ENCODE peak calls at places on chromosome 2, in eight cellular contexts. Q, D, L, R, N, Y, E and V are unnamed samples.

GRCh38 chr2:68565858-68566257 is 77.5 kb upstream of the PROKR1 start:
- DNase-seq in D (no peak), N (no peak), Q (peak), R (peak), E (no peak), Y (no peak), L (peak), V (no peak)

GRCh38 chr2:176527141-176527901 is 258.1 kb downstream of the MTX2 start:
- DNase-seq in N (no peak), Q (peak), Y (peak), L (no peak), D (no peak), E (no peak), R (peak), V (no peak)

GRCh38 chr2:138637686-138638085 is 136.1 kb downstream of the SPOPL start:
- DNase-seq in N (no peak), E (no peak), Y (no peak), Q (no peak), L (no peak), R (no peak), D (no peak), V (no peak)

GRCh38 chr2:112001942-112002341 is 53.1 kb upstream of the TMEM87B start:
- DNase-seq in R (no peak), L (no peak), Q (no peak), Y (no peak), D (no peak), N (no peak), E (no peak), V (no peak)

GRCh38 chr2:30670453-30670852 is 136.8 kb downstream of the CAPN13 start:
- DNase-seq in L (no peak), E (no peak), Q (no peak), R (no peak), D (no peak), N (no peak), Y (no peak), V (no peak)

GRCh38 chr2:172572981-172573380 is 17.1 kb downstream of the PDK1 start:
- DNase-seq in R (no peak), N (no peak), E (no peak), D (no peak), Y (no peak), L (no peak), Q (peak), V (no peak)

GRCh38 chr2:20051518-20052228 is at the start of gene LAPTM4A:
- DNase-seq in D (peak), Y (peak), E (peak), N (peak), Q (peak), R (peak), L (peak), V (peak)

GRCh38 chr2:239902749-239903201 is 122.4 kb downstream of the NDUFA10 start:
- DNase-seq in L (no peak), N (no peak), D (peak), Y (no peak), R (no peak), E (no peak), Q (no peak), V (no peak)

GRCh38 chr2:125696573-125696972 is 959.4 kb upstream of the GYPC start:
- DNase-seq in Y (no peak), N (no peak), D (no peak), R (no peak), L (peak), E (no peak), Q (no peak), V (no peak)

GRCh38 chr2:239204876-239205468 is 195.8 kb downstream of the HDAC4 start:
- DNase-seq in N (no peak), E (no peak), D (no peak), R (no peak), Q (no peak), L (no peak), Y (no peak), V (peak)

GRCh38 chr2:37585295-37585908 is 86.0 kb downstream of the CDC42EP3 start:
- DNase-seq in D (peak), E (no peak), Y (no peak), Q (no peak), L (peak), R (no peak), N (no peak), V (no peak)

GRCh38 chr2:26298638-26299393 is 47.1 kb upstream of the SELENOI start:
- DNase-seq in D (peak), Q (peak), R (peak), L (no peak), E (no peak), N (no peak), Y (peak), V (peak)

GRCh38 chr2:136006658-136007057 is 21.2 kb upstream of the DARS1 start:
- DNase-seq in Q (peak), L (peak), D (no peak), R (peak), E (no peak), Y (no peak), N (no peak), V (no peak)

GRCh38 chr2:64325852-64326577 is 127.9 kb upstream of the LGALSL start:
- DNase-seq in Q (no peak), N (no peak), R (no peak), L (no peak), Y (no peak), E (no peak), D (no peak), V (no peak)

GRCh38 chr2:144152817-144153271 is 367.1 kb downstream of the ZEB2 start:
- DNase-seq in E (no peak), L (no peak), Y (no peak), Q (peak), N (no peak), D (no peak), R (peak), V (peak)

GRCh38 chr2:105237045-105237765 is 4.3 kb upstream of the GPR45 start:
- DNase-seq in N (no peak), E (no peak), Q (peak), L (no peak), D (no peak), Y (no peak), R (no peak), V (no peak)

GRCh38 chr2:241422350-241422749 is 66.3 kb downstream of the FARP2 start:
- DNase-seq in D (no peak), Y (no peak), N (no peak), Q (no peak), L (no peak), R (no peak), E (no peak), V (no peak)

GRCh38 chr2:133605031-133605773 is 36.9 kb upstream of the NCKAP5 start:
- DNase-seq in Y (no peak), D (no peak), N (no peak), R (no peak), E (no peak), L (no peak), Q (peak), V (no peak)

GRCh38 chr2:24576146-24576545 is 85.1 kb downstream of the NCOA1 start:
- DNase-seq in Q (no peak), R (no peak), L (no peak), N (no peak), E (no peak), D (no peak), Y (no peak), V (no peak)

GRCh38 chr2:178484245-178485041 is 4.2 kb downstream of the PLEKHA3 start:
- DNase-seq in R (peak), Q (peak), L (no peak), E (no peak), Y (peak), D (peak), N (no peak), V (peak)

GRCh38 chr2:20141056-20141762 is 83.7 kb downstream of the SDC1 start:
- DNase-seq in E (peak), L (peak), Y (peak), Q (peak), D (peak), R (peak), N (no peak), V (peak)

GRCh38 chr2:188078544-188078943 is 213.1 kb upstream of the GULP1 start:
- DNase-seq in L (no peak), D (no peak), R (no peak), Y (no peak), N (no peak), Q (peak), E (no peak), V (no peak)

GRCh38 chr2:217858519-217859466 is 144.0 kb downstream of the TNS1 start:
- DNase-seq in L (peak), Q (peak), E (peak), N (no peak), R (peak), D (peak), Y (peak), V (peak)

GRCh38 chr2:217859926-217860325 is 142.9 kb downstream of the TNS1 start:
- DNase-seq in R (no peak), D (no peak), E (no peak), Q (no peak), N (no peak), Y (no peak), L (no peak), V (no peak)

GRCh38 chr2:217856159-217856558 is 146.6 kb downstream of the TNS1 start:
- DNase-seq in R (no peak), D (no peak), Q (no peak), E (no peak), L (no peak), N (no peak), Y (no peak), V (no peak)

GRCh38 chr2:217856871-217857270 is 145.9 kb downstream of the TNS1 start:
- DNase-seq in L (no peak), D (no peak), Y (no peak), Q (no peak), N (no peak), R (no peak), E (no peak), V (no peak)

GRCh38 chr2:217857624-217858506 is 144.9 kb downstream of the TNS1 start:
- DNase-seq in Q (no peak), R (no peak), D (no peak), Y (peak), L (no peak), N (no peak), E (no peak), V (no peak)
- H3K4me3 ChIP-seq in Q (peak), R (peak), D (peak), Y (peak), L (no peak), N (no peak), E (peak), V (no peak)

GRCh38 chr2:17827306-17827705 is 11.0 kb downstream of the MSGN1 start:
- DNase-seq in E (no peak), N (no peak), L (no peak), R (no peak), Y (no peak), D (no peak), Q (no peak), V (no peak)

GRCh38 chr2:17827785-17828184 is 11.5 kb downstream of the MSGN1 start:
- DNase-seq in E (no peak), Y (no peak), R (no peak), Q (no peak), D (no peak), N (no peak), L (no peak), V (no peak)

GRCh38 chr2:17835511-17835910 is 19.3 kb downstream of the MSGN1 start:
- DNase-seq in D (no peak), R (no peak), E (no peak), L (no peak), Q (no peak), Y (no peak), N (no peak), V (no peak)

DNA sequence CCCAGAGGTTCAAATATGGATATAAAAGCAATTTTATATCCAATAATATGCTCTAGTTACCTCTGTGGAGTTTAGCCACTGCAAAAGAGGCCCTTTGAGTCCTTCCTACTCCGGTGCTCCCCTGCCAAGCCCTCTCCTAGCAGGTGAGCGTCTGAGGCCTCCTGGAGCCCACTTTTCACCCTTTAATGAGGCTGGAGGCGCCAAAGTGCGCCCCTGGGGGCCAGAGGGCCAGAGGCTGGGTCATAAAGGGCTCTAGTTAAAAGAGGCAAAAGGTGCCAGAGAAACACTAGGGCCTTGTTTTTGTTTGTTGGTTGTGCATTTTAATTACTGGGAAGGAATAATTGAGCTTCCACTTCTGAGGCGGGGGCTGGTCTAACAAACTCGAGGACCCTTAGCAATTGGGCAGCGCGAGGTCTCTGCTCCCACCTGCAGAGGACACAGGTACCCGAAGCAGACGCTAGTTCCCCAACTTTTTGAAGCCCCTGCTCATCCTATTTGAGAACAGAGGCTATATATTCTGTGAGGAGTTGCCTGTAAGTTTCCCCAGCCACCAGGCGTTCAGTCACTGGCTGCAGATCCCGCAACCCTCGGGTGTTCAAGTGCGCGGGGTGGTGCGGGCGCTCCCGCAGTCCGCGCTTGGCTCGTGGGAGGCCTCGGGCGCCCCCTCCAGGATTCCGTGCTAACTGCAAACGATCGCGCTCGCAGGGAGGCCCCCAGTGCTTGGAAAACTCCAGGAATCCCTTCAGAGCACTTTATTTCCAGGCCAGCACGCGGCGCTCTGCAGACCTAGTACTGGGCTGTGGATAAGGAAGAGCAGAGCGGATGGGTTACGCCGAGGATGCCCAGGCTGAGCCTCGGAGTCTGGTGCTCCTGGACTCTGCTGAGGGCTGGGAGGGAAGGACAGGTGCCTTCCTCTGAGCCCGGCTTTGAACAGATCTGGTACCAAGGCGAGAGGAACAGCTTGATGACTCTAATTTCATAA is 14.1 kb downstream of the MSGN1 start:
- DNase-seq in Y (peak), N (peak), R (peak), L (peak), E (no peak), D (peak), Q (peak), V (peak)
- H3K4me3 ChIP-seq in Y (peak), N (peak), R (peak), L (peak), E (peak), D (peak), Q (peak), V (no peak)

GRCh38 chr2:98454500-98455235 is 10.0 kb downstream of the INPP4A start:
- DNase-seq in N (no peak), R (no peak), E (no peak), Y (no peak), D (no peak), L (peak), Q (peak), V (no peak)
- H3K4me3 ChIP-seq in N (no peak), R (no peak), E (no peak), Y (no peak), D (no peak), L (no peak), Q (no peak), V (no peak)

GRCh38 chr2:223937535-223937934 is 7.6 kb downstream of the WDFY1 start:
- DNase-seq in R (no peak), L (no peak), D (no peak), Y (no peak), Q (no peak), E (no peak), N (no peak), V (no peak)
- H3K4me3 ChIP-seq in R (no peak), L (no peak), D (no peak), Y (no peak), Q (no peak), E (peak), N (no peak), V (no peak)

DNA sequence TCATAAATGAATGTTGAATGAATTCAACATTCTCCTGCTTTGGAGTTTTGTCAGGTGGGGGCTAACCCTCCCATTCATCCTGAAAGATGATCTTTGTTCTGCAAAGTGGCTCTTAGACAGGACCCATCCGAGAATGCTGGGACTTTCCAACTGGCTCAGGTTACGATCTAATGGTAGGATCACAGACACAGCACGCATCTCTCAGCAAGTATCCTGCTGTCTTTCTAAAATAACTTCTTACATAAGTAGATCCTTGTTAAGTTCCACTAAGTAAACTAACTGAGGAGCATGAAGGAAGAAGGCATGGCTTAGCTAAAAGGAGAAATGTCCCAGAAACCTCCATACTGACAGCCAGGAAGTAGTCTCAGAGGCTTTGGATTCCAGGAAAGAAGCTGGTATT is 23.7 kb downstream of the CYP27A1 start:
- DNase-seq in L (no peak), E (no peak), Q (peak), Y (no peak), N (no peak), R (peak), D (no peak), V (no peak)
- H3K4me3 ChIP-seq in L (no peak), E (peak), Q (peak), Y (no peak), N (no peak), R (no peak), D (no peak), V (no peak)

GRCh38 chr2:102186676-102187190 is at the start of gene IL1RL2:
- DNase-seq in E (no peak), D (peak), N (no peak), Y (no peak), R (peak), Q (peak), L (no peak), V (no peak)
- H3K4me3 ChIP-seq in E (peak), D (peak), N (peak), Y (peak), R (peak), Q (peak), L (no peak), V (peak)